ENCODE peak calls at places on chromosome 18, in eight cellular contexts. I, N, J, W, Z, S, Q and M are unnamed samples.

GRCh38 chr18:68219274-68219673 is 495.6 kb downstream of the TMX3 start:
- DNase-seq in I (no peak), S (no peak), W (no peak), J (no peak), N (peak; percentile 9), Z (no peak), Q (no peak), M (no peak)

GRCh38 chr18:22346342-22346967 is 71.3 kb downstream of the CTAGE1 start:
- DNase-seq in Z (peak; percentile 45), N (peak; percentile 83), J (no peak), W (no peak), I (peak; percentile 84), Q (no peak), S (no peak), M (no peak)

GRCh38 chr18:3816601-3817363 is 366.8 kb downstream of the TGIF1 start:
- DNase-seq in S (no peak), Z (peak; percentile 43), N (peak; percentile 96), Q (no peak), J (peak; percentile 60), I (no peak), W (peak; percentile 97), M (no peak)

GRCh38 chr18:27185025-27185763 is at the start of gene CHST9:
- DNase-seq in J (peak; percentile 38), Z (peak; percentile 75), I (no peak), W (no peak), N (no peak), Q (no peak), S (peak; percentile 73), M (no peak)

GRCh38 chr18:58863539-58864145 is 1.0 kb upstream of the ZNF532 start:
- DNase-seq in J (peak; percentile 66), W (no peak), Q (peak; percentile 38), S (peak; percentile 42), I (no peak), Z (peak; percentile 76), N (peak; percentile 55), M (peak; percentile 87)

GRCh38 chr18:2104620-2105462 is 466.5 kb downstream of the METTL4 start:
- DNase-seq in W (no peak), Q (no peak), Z (peak; percentile 59), J (peak; percentile 61), S (no peak), N (peak; percentile 69), I (peak; percentile 38), M (no peak)

GRCh38 chr18:3281456-3282400 is 19.8 kb downstream of the MYL12B start:
- DNase-seq in Z (peak; percentile 89), Q (peak; percentile 54), N (peak; percentile 87), S (peak; percentile 79), J (peak; percentile 78), W (no peak), I (no peak), M (no peak)

GRCh38 chr18:11091746-11092145 is 57.6 kb downstream of the PIEZO2 start:
- DNase-seq in I (no peak), S (no peak), J (no peak), Z (no peak), N (no peak), Q (no peak), W (no peak), M (no peak)

GRCh38 chr18:61998957-61999356 is 106.2 kb upstream of the RNF152 start:
- DNase-seq in I (no peak), W (peak; percentile 71), Z (peak; percentile 5), J (no peak), S (no peak), Q (no peak), N (peak; percentile 73), M (no peak)

GRCh38 chr18:3466051-3466450 is 16.1 kb downstream of the TGIF1 start:
- DNase-seq in N (peak; percentile 90), W (no peak), Q (no peak), I (no peak), J (no peak), S (no peak), Z (no peak), M (peak; percentile 48)